ENCODE peak calls at places on chromosome 11, in ten cellular contexts. J is endothelial cell; X is C1 segment of cervical spinal cord; Q is fibroblast of gingiva; S is activated CD8-positive, alpha-beta memory T cell treated with anti-CD3 and anti-CD28 coated beads for 1 hour; A is KBM-7; H is T-helper 9 cell; Z is activated CD4-positive, alpha-beta T cell treated with anti-CD3 and anti-CD28 coated beads, Interleukin-2, amount 10 ng/mL, durations not matched to agents 24 days and 14 days; W is T-helper 2 cell; V is CMK. K is an unnamed sample.

GRCh38 chr11:105007463-105007862 is 15.5 kb downstream of the CASP5 start:
- DNase-seq in J (no peak), X (no peak), Q (no peak), S (no peak), A (no peak), H (no peak), Z (no peak), W (no peak), V (no peak), K (no peak)

GRCh38 chr11:1931791-1932480 is 12.4 kb downstream of the TNNT3 start:
- DNase-seq in J (no peak), X (no peak), Q (no peak), S (no peak), A (no peak), H (no peak), Z (no peak), W (no peak), V (no peak), K (no peak)

GRCh38 chr11:76339217-76339616 is 41.7 kb downstream of the THAP12 start:
- DNase-seq in J (no peak), X (no peak), Q (peak; percentile 50), S (no peak), A (peak; percentile 82), H (no peak), Z (peak; percentile 68), W (no peak), V (no peak), K (no peak)

GRCh38 chr11:90646706-90647105 is 423.9 kb upstream of the CHORDC1 start:
- DNase-seq in J (no peak), X (no peak), Q (no peak), S (no peak), A (no peak), H (no peak), Z (no peak), W (no peak), V (no peak), K (peak; percentile 2)

GRCh38 chr11:30889116-30889765 is 303.1 kb upstream of the MPPED2 start:
- DNase-seq in J (no peak), X (no peak), Q (no peak), S (no peak), A (no peak), H (no peak), Z (no peak), W (no peak), V (no peak), K (peak; percentile 26)

GRCh38 chr11:1113405-1114201 is 38.9 kb downstream of the MUC2 start:
- DNase-seq in J (no peak), X (no peak), Q (no peak), S (no peak), A (peak; percentile 4), H (no peak), Z (no peak), W (no peak), V (no peak), K (no peak)

GRCh38 chr11:121904148-121904547 is 211.9 kb downstream of the BLID start:
- DNase-seq in J (no peak), X (no peak), Q (no peak), S (no peak), A (peak; percentile 32), H (no peak), Z (no peak), W (no peak), V (no peak), K (no peak)

GRCh38 chr11:4467811-4468606 is 14.4 kb upstream of the OR52K1 start:
- DNase-seq in J (no peak), X (no peak), Q (no peak), S (no peak), A (no peak), H (no peak), Z (no peak), W (no peak), V (no peak), K (no peak)

GRCh38 chr11:7657306-7658025 is 15.8 kb downstream of the CYB5R2 start:
- DNase-seq in J (peak; percentile 60), X (peak; percentile 45), Q (peak; percentile 69), S (no peak), A (peak; percentile 75), H (no peak), Z (peak; percentile 74), W (no peak), V (no peak), K (peak; percentile 84)

GRCh38 chr11:111427471-111427912 is 48.4 kb upstream of the POU2AF1 start:
- DNase-seq in J (no peak), X (no peak), Q (no peak), S (no peak), A (no peak), H (no peak), Z (no peak), W (no peak), V (no peak), K (peak; percentile 27)

K was measured in epithelial cell of esophagus.